ENCODE peak calls at places on chromosomes 6 and 20, in six cellular contexts. V, J, W, N, L and Y are unnamed samples.

GRCh38 chr6:129351807-129352206 is 358.2 kb downstream of the ARHGAP18 start:
- DNase-seq in N (no peak), V (no peak), J (no peak), L (no peak), W (no peak), Y (no peak)

GRCh38 chr20:9099372-9099771 is 30.5 kb downstream of the PLCB4 start:
- DNase-seq in W (no peak), L (no peak), N (no peak), J (no peak), V (no peak), Y (no peak)

GRCh38 chr20:31721408-31722332 is 998 bp downstream of the BCL2L1 start:
- DNase-seq in J (no peak), V (no peak), W (no peak), N (no peak), L (no peak), Y (no peak)

GRCh38 chr6:107132330-107132954 is 17.1 kb upstream of the BEND3 start:
- DNase-seq in N (no peak), W (peak; percentile 46), L (peak; percentile 45), J (no peak), V (no peak), Y (peak; percentile 22)

GRCh38 chr6:147699637-147700036 is 191.1 kb downstream of the SAMD5 start:
- DNase-seq in L (peak; percentile 54), N (no peak), J (no peak), V (no peak), W (no peak), Y (no peak)

GRCh38 chr6:101765281-101765680 is 371.8 kb downstream of the GRIK2 start:
- DNase-seq in W (no peak), N (no peak), J (no peak), L (no peak), V (no peak), Y (no peak)

GRCh38 chr6:78854501-78854900 is 12.8 kb upstream of the IRAK1BP1 start:
- DNase-seq in L (no peak), W (no peak), J (no peak), N (no peak), V (no peak), Y (no peak)

GRCh38 chr6:34657307-34657978 is 39.1 kb downstream of the ILRUN start:
- DNase-seq in N (peak; percentile 59), L (peak; percentile 91), V (peak; percentile 71), J (no peak), W (peak; percentile 50), Y (no peak)

GRCh38 chr6:109625199-109625598 is 65.8 kb downstream of the AK9 start:
- DNase-seq in J (no peak), W (no peak), V (no peak), L (no peak), N (no peak), Y (no peak)

GRCh38 chr20:32638848-32639247 is 34.9 kb downstream of the C20orf203 start:
- DNase-seq in N (peak; percentile 49), J (no peak), W (peak; percentile 37), L (no peak), V (no peak), Y (no peak)

GRCh38 chr6:150176152-150176551 is 33.3 kb downstream of the PPP1R14C start:
- DNase-seq in W (peak; percentile 43), L (no peak), J (no peak), N (no peak), V (no peak), Y (no peak)

DNA sequence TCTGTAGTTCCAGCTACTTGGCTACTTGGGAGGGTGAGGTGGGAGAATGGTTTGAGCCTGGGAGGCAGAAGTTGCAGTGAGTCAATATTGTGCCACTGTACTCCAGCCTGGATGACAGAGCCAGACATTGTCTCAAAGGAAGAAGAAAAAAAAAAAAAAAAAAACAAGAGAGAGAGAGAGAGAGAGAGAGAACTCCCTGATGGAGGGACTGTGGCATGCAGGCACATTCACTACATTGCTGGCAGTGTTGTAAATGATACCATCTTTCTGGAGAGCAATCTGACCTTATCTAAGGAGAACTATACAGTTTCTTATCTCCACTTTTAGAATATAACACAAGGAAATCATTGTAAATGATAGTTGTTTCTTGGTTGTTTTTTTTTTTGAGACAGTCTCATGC is 85.1 kb downstream of the MDN1 start:
- DNase-seq in L (no peak), J (no peak), W (no peak), N (no peak), V (no peak), Y (no peak)
- H3K36me3 ChIP-seq in L (peaks cover 4% of the 10 kb centered on the region), J (peaks cover 84% of the 10 kb centered on the region), W (no peaks in the 10 kb centered on the region), N (peaks cover 24% of the 10 kb centered on the region), V (no peaks in the 10 kb centered on the region), Y (peaks cover 48% of the 10 kb centered on the region)

DNA sequence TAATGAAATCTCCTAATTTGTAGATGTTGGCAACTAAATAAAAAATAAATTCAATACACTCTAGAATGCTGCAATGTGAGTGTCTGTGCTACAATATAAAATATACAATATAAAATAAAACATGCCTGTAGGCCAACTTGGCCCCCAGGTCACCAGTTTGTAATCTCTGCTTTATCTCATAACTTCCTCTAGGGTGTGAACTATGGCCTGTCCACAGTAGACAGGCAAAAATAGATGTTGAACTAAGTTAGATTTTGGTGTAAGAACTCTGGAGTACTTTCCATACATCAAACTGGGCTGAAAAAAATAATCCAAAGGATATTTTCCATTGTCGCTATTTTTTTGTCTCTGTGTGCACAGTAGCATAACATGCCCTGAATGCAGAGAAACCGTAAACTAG is 98.4 kb upstream of the ZFP64 start:
- DNase-seq in L (no peak), V (no peak), N (no peak), J (no peak), W (no peak), Y (no peak)
- H3K27ac ChIP-seq in L (no peak overlapping the region), V (no peak overlapping the region), N (no peak overlapping the region), J (no peak overlapping the region), W (no peak overlapping the region), Y (no peak overlapping the region)

DNA sequence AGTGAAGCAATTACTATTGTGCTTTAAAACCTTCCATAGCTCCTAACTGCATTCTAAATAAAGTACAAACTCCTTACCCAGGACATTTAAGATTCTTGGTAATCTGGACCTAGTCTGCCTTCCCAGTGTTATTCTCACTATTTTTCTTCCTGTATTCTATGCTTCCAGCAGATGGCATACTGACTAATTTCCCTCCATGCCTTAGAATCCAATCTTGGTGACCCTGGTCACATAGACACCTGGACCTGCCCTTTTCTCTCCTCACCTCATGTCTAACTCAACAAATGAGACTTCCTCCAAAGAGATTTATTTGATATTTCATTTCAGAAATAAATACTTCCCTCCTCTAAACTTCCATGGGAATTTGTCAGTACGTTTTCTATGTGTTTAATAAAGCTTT is 25.8 kb downstream of the ROS1 start:
- DNase-seq in N (no peak), V (no peak), J (no peak), L (peak; percentile 7), W (no peak), Y (no peak)
- TF ChIP-seq CTCF in N (no peak), V (no peak), J (no peak), L (peak; percentile 30), W (peak; percentile 45), Y (peak; percentile 21)

GRCh38 chr6:160022793-160023192 is 53.9 kb downstream of the IGF2R start:
- DNase-seq in N (no peak), V (no peak), W (no peak), L (no peak), J (no peak), Y (no peak)

GRCh38 chr6:160027931-160028330 is 59.0 kb downstream of the IGF2R start:
- DNase-seq in L (no peak), W (no peak), V (no peak), N (no peak), J (no peak), Y (no peak)

GRCh38 chr6:160022101-160022500 is 53.2 kb downstream of the IGF2R start:
- DNase-seq in V (no peak), L (no peak), J (no peak), W (no peak), N (no peak), Y (no peak)

GRCh38 chr6:160027076-160027475 is 58.2 kb downstream of the IGF2R start:
- DNase-seq in W (no peak), L (no peak), V (no peak), N (no peak), J (no peak), Y (no peak)

GRCh38 chr6:160024152-160024551 is 55.3 kb downstream of the IGF2R start:
- DNase-seq in V (no peak), W (no peak), N (no peak), J (no peak), L (no peak), Y (no peak)
- H3K36me3 ChIP-seq in V (no peaks in the 10 kb centered on the region), W (peaks cover 14% of the 10 kb centered on the region), N (peaks cover 11% of the 10 kb centered on the region), J (peaks cover 56% of the 10 kb centered on the region), L (peaks cover 8% of the 10 kb centered on the region), Y (peaks cover 35% of the 10 kb centered on the region)

GRCh38 chr6:167644404-167645132 is 182.1 kb upstream of the AFDN start:
- DNase-seq in W (no peak), V (no peak), N (no peak), L (no peak), J (no peak), Y (no peak)
- H3K27ac ChIP-seq in W (no peak overlapping the region), V (no peak overlapping the region), N (no peak overlapping the region), L (no peak overlapping the region), J (peak overlapping the region; percentile 47), Y (no peak overlapping the region)

DNA sequence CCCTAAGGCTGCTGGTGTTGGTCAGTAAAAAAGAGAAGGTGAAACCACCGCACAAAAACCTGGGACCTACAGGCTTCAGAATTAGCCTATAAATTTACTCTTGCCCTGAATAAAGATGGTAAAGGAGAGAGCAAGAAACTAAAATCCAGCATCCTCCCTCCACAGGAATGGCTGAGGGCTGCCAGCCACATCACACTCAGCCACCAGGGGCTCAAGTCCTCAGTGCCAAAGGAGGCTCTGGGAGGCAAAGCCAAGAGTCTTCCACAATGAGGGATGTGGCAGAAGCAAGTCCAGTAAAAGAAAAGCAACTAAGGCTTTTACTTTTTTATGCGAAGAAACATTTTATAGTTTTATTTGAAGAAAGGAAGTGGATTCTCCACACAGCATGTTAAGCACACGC is 219.5 kb upstream of the SSTR4 start:
- DNase-seq in J (no peak), V (no peak), L (no peak), W (no peak), N (no peak), Y (no peak)
- TF ChIP-seq CTCF in J (no peak), V (no peak), L (no peak), W (no peak), N (peak; percentile 6), Y (no peak)